ENCODE peak calls at places on chromosomes 7 and 10, in eight cellular contexts. F is right lobe of liver, E is right atrium auricular region, R is prostate gland, S is fibroblast of lung, Z is mesendoderm, P is cardiac muscle cell, Y is Peyer's patch. W is an unnamed sample. For H3K4me1, the result is how much of the 10 kb centered on the place peaks cover.

GRCh38 chr10:79335094-79335469 is 12.2 kb upstream of the PPIF start:
- DNase-seq in F (no peak), E (no peak), R (no peak), S (no peak), Z (no peak), P (no peak), Y (no peak), W (no peak)

GRCh38 chr10:97463363-97464132 is 17.6 kb downstream of the ZDHHC16 start:
- DNase-seq in F (peak), E (no peak), R (peak), S (peak), Z (peak), P (peak), Y (no peak), W (no peak)

GRCh38 chr10:50392966-50393718 is 141.8 kb upstream of the ASAH2 start:
- DNase-seq in F (no peak), E (no peak), R (no peak), S (no peak), Z (no peak), P (peak), Y (no peak), W (no peak)

GRCh38 chr7:106521115-106521514 is 139.8 kb downstream of the CCDC71L start:
- DNase-seq in F (no peak), E (no peak), R (no peak), S (no peak), Z (peak), P (no peak), Y (no peak), W (no peak)

GRCh38 chr7:64300641-64301405 is 12.9 kb upstream of the ZNF736 start:
- DNase-seq in F (no peak), E (peak), R (no peak), S (no peak), Z (no peak), P (no peak), Y (no peak), W (no peak)

GRCh38 chr10:92699518-92700272 is 9.9 kb downstream of the HHEX start:
- DNase-seq in F (peak), E (no peak), R (no peak), S (peak), Z (peak), P (peak), Y (peak), W (peak)

GRCh38 chr7:157011333-157012112 is 1.1 kb upstream of the MNX1 start:
- DNase-seq in F (no peak), E (no peak), R (no peak), S (no peak), Z (peak), P (no peak), Y (no peak), W (no peak)

GRCh38 chr10:95628786-95629185 is 27.7 kb downstream of the ALDH18A1 start:
- DNase-seq in F (no peak), E (no peak), R (no peak), S (no peak), Z (no peak), P (no peak), Y (no peak), W (no peak)

GRCh38 chr7:73570521-73570920 is 7.9 kb downstream of the TBL2 start:
- DNase-seq in F (no peak), E (no peak), R (no peak), S (no peak), Z (no peak), P (no peak), Y (no peak), W (no peak)

GRCh38 chr10:89390875-89391576 is 1.4 kb upstream of the IFIT1 start:
- DNase-seq in F (no peak), E (no peak), R (no peak), S (peak), Z (no peak), P (no peak), Y (no peak), W (no peak)

GRCh38 chr10:71528371-71529202 is 131.9 kb downstream of the CDH23 start:
- DNase-seq in F (no peak), E (no peak), R (no peak), S (no peak), Z (no peak), P (no peak), Y (no peak), W (peak)

GRCh38 chr7:41146423-41146822 is 556.5 kb downstream of the INHBA start:
- DNase-seq in F (no peak), E (no peak), R (no peak), S (no peak), Z (no peak), P (no peak), Y (no peak), W (no peak)

GRCh38 chr7:29620531-29620930 is 56.9 kb downstream of the PRR15 start:
- DNase-seq in F (no peak), E (no peak), R (no peak), S (no peak), Z (no peak), P (no peak), Y (no peak), W (no peak)

GRCh38 chr7:77569514-77570232 is 32.6 kb downstream of the PTPN12 start:
- DNase-seq in F (no peak), E (no peak), R (no peak), S (no peak), Z (no peak), P (peak), Y (no peak), W (no peak)

GRCh38 chr10:133388973-133389818 is 4.8 kb upstream of the MTG1 start:
- DNase-seq in F (peak), E (no peak), R (no peak), S (no peak), Z (no peak), P (no peak), Y (peak), W (no peak)

GRCh38 chr7:33399528-33400213 is 270.3 kb downstream of the BBS9 start:
- DNase-seq in F (no peak), E (no peak), R (no peak), S (no peak), Z (no peak), P (no peak), Y (no peak), W (no peak)

GRCh38 chr7:29177963-29178612 is 16.5 kb upstream of the CHN2 start:
- DNase-seq in F (peak), E (peak), R (peak), S (no peak), Z (no peak), P (peak), Y (no peak), W (peak)

GRCh38 chr10:58477122-58477521 is 35.5 kb upstream of the BICC1 start:
- DNase-seq in F (no peak), E (no peak), R (no peak), S (peak), Z (peak), P (peak), Y (no peak), W (peak)

GRCh38 chr10:131982185-131982756 is 548 bp upstream of the BNIP3 start:
- DNase-seq in F (peak), E (no peak), R (no peak), S (no peak), Z (no peak), P (no peak), Y (no peak), W (no peak)

GRCh38 chr7:57203161-57203791 is 71.0 kb upstream of the ZNF479 start:
- DNase-seq in F (no peak), E (no peak), R (no peak), S (no peak), Z (no peak), P (no peak), Y (no peak), W (peak)

GRCh38 chr10:16965740-16966447 is 148.7 kb upstream of the RSU1 start:
- DNase-seq in F (no peak), E (peak), R (no peak), S (peak), Z (peak), P (peak), Y (no peak), W (peak)

GRCh38 chr7:65798111-65799075 is 74.5 kb upstream of the VKORC1L1 start:
- DNase-seq in F (no peak), E (no peak), R (no peak), S (peak), Z (peak), P (peak), Y (no peak), W (no peak)

GRCh38 chr10:31650010-31650409 is 278.6 kb downstream of the ARHGAP12 start:
- DNase-seq in F (no peak), E (peak), R (peak), S (peak), Z (no peak), P (peak), Y (no peak), W (peak)

GRCh38 chr7:155115288-155115687 is 45.2 kb downstream of the HTR5A start:
- DNase-seq in F (no peak), E (no peak), R (no peak), S (no peak), Z (no peak), P (no peak), Y (no peak), W (no peak)

GRCh38 chr10:74418285-74418872 is 267.4 kb downstream of the ADK start:
- DNase-seq in F (no peak), E (no peak), R (no peak), S (peak), Z (peak), P (no peak), Y (no peak), W (no peak)

GRCh38 chr10:61628199-61628874 is 34.4 kb upstream of the CABCOCO1 start:
- DNase-seq in F (no peak), E (no peak), R (no peak), S (peak), Z (no peak), P (peak), Y (no peak), W (no peak)

GRCh38 chr10:79346012-79346340 is 1.3 kb upstream of the PPIF start:
- DNase-seq in F (peak), E (no peak), R (no peak), S (no peak), Z (no peak), P (no peak), Y (no peak), W (no peak)

GRCh38 chr10:24432478-24433416 is 223.8 kb downstream of the KIAA1217 start:
- DNase-seq in F (no peak), E (no peak), R (no peak), S (no peak), Z (no peak), P (no peak), Y (no peak), W (no peak)

GRCh38 chr10:132308588-132309451 is 1.1 kb upstream of the STK32C start:
- DNase-seq in F (peak), E (no peak), R (no peak), S (no peak), Z (peak), P (no peak), Y (no peak), W (peak)

GRCh38 chr7:48837266-48837665 is 87.1 kb upstream of the CDC14C start:
- DNase-seq in F (no peak), E (no peak), R (no peak), S (no peak), Z (no peak), P (no peak), Y (no peak), W (peak)

GRCh38 chr10:14382022-14382421 is 51.3 kb upstream of the FRMD4A start:
- DNase-seq in F (no peak), E (no peak), R (no peak), S (no peak), Z (no peak), P (no peak), Y (no peak), W (no peak)

GRCh38 chr7:280461-280860 is 9.5 kb upstream of the FOXL3 start:
- DNase-seq in F (no peak), E (no peak), R (no peak), S (no peak), Z (no peak), P (no peak), Y (no peak), W (no peak)

GRCh38 chr7:7131273-7131672 is 51.1 kb upstream of the C1GALT1 start:
- DNase-seq in F (no peak), E (no peak), R (no peak), S (no peak), Z (peak), P (no peak), Y (no peak), W (no peak)

GRCh38 chr7:7136857-7137309 is 45.5 kb upstream of the C1GALT1 start:
- DNase-seq in F (no peak), E (no peak), R (no peak), S (no peak), Z (no peak), P (no peak), Y (no peak), W (no peak)

GRCh38 chr7:7135074-7135473 is 47.3 kb upstream of the C1GALT1 start:
- DNase-seq in F (no peak), E (no peak), R (no peak), S (no peak), Z (no peak), P (no peak), Y (no peak), W (no peak)

GRCh38 chr7:7136423-7136822 is 45.9 kb upstream of the C1GALT1 start:
- DNase-seq in F (no peak), E (no peak), R (no peak), S (peak), Z (no peak), P (peak), Y (no peak), W (no peak)

GRCh38 chr7:7134036-7134435 is 48.3 kb upstream of the C1GALT1 start:
- DNase-seq in F (no peak), E (no peak), R (no peak), S (no peak), Z (no peak), P (no peak), Y (no peak), W (no peak)
- H3K4me1 ChIP-seq in F (under half), E (under half), R (under half), S (under half), Z (under half), P (under half), Y (under half), W (under half)

GRCh38 chr10:125628251-125629049 is 54.5 kb downstream of the TEX36 start:
- DNase-seq in F (no peak), E (no peak), R (no peak), S (no peak), Z (no peak), P (no peak), Y (no peak), W (no peak)

GRCh38 chr10:125624800-125625199 is 58.2 kb downstream of the TEX36 start:
- DNase-seq in F (no peak), E (no peak), R (peak), S (no peak), Z (no peak), P (no peak), Y (no peak), W (no peak)

GRCh38 chr10:125625586-125625985 is 57.4 kb downstream of the TEX36 start:
- DNase-seq in F (no peak), E (no peak), R (no peak), S (no peak), Z (no peak), P (no peak), Y (no peak), W (no peak)

GRCh38 chr10:125627646-125628045 is 55.3 kb downstream of the TEX36 start:
- DNase-seq in F (no peak), E (no peak), R (no peak), S (no peak), Z (peak), P (no peak), Y (no peak), W (no peak)

DNA sequence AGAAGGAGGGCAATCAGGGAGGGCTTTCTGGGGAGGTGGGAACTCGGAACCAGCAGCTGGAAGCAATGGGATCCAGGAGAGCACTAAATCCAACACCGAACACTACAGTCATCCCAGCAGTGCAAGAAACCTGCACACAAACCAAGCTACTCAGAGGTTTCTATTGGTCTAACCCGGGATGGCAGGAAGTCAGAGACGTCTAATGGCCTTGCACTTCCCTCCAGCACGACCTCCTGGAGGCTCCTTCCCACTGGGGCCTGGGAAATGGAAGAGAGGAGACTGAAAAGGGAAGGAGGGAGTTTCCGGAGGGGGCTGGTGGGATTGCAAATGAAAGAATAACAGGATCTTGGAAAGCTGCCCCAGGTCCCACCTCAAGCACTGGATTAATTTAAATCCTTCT is 56.3 kb downstream of the TEX36 start:
- DNase-seq in F (no peak), E (no peak), R (no peak), S (no peak), Z (peak), P (no peak), Y (no peak), W (no peak)
- H3K27ac ChIP-seq in F (no peak), E (no peak), R (no peak), S (no peak), Z (no peak), P (no peak), Y (no peak), W (no peak)

GRCh38 chr10:103622935-103623574 is 129.6 kb downstream of the NEURL1 start:
- DNase-seq in F (no peak), E (no peak), R (no peak), S (no peak), Z (no peak), P (no peak), Y (no peak), W (peak)
- H3K4me1 ChIP-seq in F (under half), E (under half), R (under half), S (under half), Z (under half), P (under half), Y (under half), W (under half)

DNA sequence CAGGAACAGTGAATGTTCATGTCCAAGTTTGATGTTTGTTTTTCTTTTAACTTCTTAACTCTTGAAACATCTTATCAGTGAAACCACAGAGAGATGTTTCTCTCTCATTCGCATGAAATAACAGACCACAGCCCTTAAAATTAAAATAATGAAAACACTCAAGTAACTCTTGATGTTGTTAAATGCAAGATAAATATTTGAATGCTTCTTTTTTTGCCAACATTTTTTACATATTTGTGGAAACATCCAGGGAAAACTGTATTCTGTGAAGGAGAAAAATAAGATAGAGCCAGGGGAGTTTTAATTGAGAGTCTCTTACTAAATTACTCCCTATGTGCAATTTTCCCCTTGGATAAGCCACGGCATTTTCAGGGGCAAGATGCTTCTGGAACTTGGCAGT is 361.8 kb upstream of the MGMT start:
- DNase-seq in F (no peak), E (no peak), R (no peak), S (peak), Z (no peak), P (peak), Y (no peak), W (no peak)
- H3K27ac ChIP-seq in F (no peak), E (no peak), R (no peak), S (no peak), Z (no peak), P (no peak), Y (no peak), W (no peak)

W was measured in right cardiac atrium.